ENCODE peak calls at places on chromosomes 1 and 21, in seven cellular contexts. F, G, J, I, K, X and Q are unnamed samples.

GRCh38 chr1:204503122-204503912 is 8.7 kb upstream of the PIK3C2B start:
- DNase-seq in X (no peak), G (peak), I (no peak), J (no peak), F (no peak), K (peak), Q (no peak)

GRCh38 chr1:193283026-193283425 is 96.6 kb upstream of the B3GALT2 start:
- DNase-seq in F (no peak), K (no peak), I (no peak), X (no peak), J (no peak), G (no peak), Q (peak)

GRCh38 chr1:182198006-182198605 is 136.6 kb upstream of the ZNF648 start:
- DNase-seq in I (no peak), J (no peak), F (no peak), K (no peak), G (peak), X (no peak), Q (no peak)

GRCh38 chr1:113396585-113396984 is 6.3 kb downstream of the MAGI3 start:
- DNase-seq in I (no peak), X (no peak), K (peak), F (no peak), J (no peak), G (no peak), Q (peak)

GRCh38 chr1:12063141-12064072 is at the start of gene TNFRSF8:
- DNase-seq in F (no peak), I (no peak), X (no peak), J (no peak), K (peak), G (peak), Q (no peak)

GRCh38 chr1:58768971-58769808 is 14.7 kb downstream of the JUN start:
- DNase-seq in X (no peak), I (no peak), K (peak), J (peak), G (no peak), F (peak), Q (no peak)

GRCh38 chr1:53115403-53116306 is 26.8 kb downstream of the SLC1A7 start:
- DNase-seq in G (no peak), F (no peak), J (no peak), I (no peak), X (no peak), K (peak), Q (no peak)

GRCh38 chr1:19307804-19308508 is 4.0 kb downstream of the AKR7A2 start:
- DNase-seq in F (no peak), K (no peak), X (no peak), J (no peak), I (no peak), G (no peak), Q (no peak)

GRCh38 chr1:212596798-212597197 is 11.8 kb upstream of the ATF3 start:
- DNase-seq in F (no peak), J (no peak), X (no peak), I (no peak), K (no peak), G (no peak), Q (no peak)

GRCh38 chr1:175209493-175209921 is 16.9 kb upstream of the KIAA0040 start:
- DNase-seq in I (no peak), K (no peak), J (no peak), F (no peak), X (no peak), G (no peak), Q (no peak)

GRCh38 chr1:234541281-234541975 is 62.4 kb upstream of the TARBP1 start:
- DNase-seq in K (peak), J (no peak), G (no peak), I (no peak), F (no peak), X (no peak), Q (no peak)

GRCh38 chr1:47696404-47696910 is 258.6 kb downstream of the FOXD2 start:
- DNase-seq in J (no peak), K (no peak), F (no peak), I (peak), X (no peak), G (no peak), Q (no peak)

GRCh38 chr1:227940791-227941241 is 6.9 kb downstream of the WNT9A start:
- DNase-seq in F (no peak), G (no peak), J (no peak), I (no peak), X (no peak), K (no peak), Q (no peak)

GRCh38 chr1:62194651-62195282 is at the start of gene L1TD1:
- DNase-seq in X (no peak), I (no peak), F (no peak), J (no peak), G (no peak), K (no peak), Q (no peak)

GRCh38 chr1:46527474-46528296 is 23.8 kb downstream of the KNCN start:
- DNase-seq in I (peak), F (peak), K (peak), G (peak), J (peak), X (no peak), Q (no peak)

GRCh38 chr1:204975568-204976235 is 67.3 kb upstream of the CNTN2 start:
- DNase-seq in I (peak), F (no peak), K (peak), G (peak), J (peak), X (no peak), Q (no peak)

GRCh38 chr1:112957133-112957812 is 1.3 kb upstream of the SLC16A1 start:
- DNase-seq in G (peak), J (peak), K (peak), F (no peak), I (peak), X (no peak), Q (peak)

GRCh38 chr21:42652527-42653491 is 612 bp upstream of the PDE9A start:
- DNase-seq in J (no peak), X (no peak), K (peak), G (no peak), I (no peak), F (peak), Q (no peak)

GRCh38 chr1:7576946-7577657 is 194.0 kb upstream of the VAMP3 start:
- DNase-seq in I (no peak), G (no peak), X (no peak), J (no peak), F (peak), K (peak), Q (no peak)

GRCh38 chr1:231939118-231939517 is 312.5 kb downstream of the DISC1 start:
- DNase-seq in I (no peak), J (no peak), K (no peak), F (no peak), G (no peak), X (no peak), Q (no peak)

GRCh38 chr1:232278925-232279324 is 351.0 kb downstream of the SIPA1L2 start:
- DNase-seq in I (no peak), K (no peak), G (no peak), X (no peak), J (no peak), F (no peak), Q (no peak)

GRCh38 chr1:85624361-85624760 is 43.8 kb downstream of the CCN1 start:
- DNase-seq in G (no peak), X (no peak), I (no peak), F (no peak), K (no peak), J (no peak), Q (no peak)

GRCh38 chr1:214146523-214146922 is 134.4 kb upstream of the SMYD2 start:
- DNase-seq in J (no peak), F (no peak), G (no peak), I (no peak), K (no peak), X (no peak), Q (no peak)

GRCh38 chr1:153535664-153536585 is at the start of gene S100A6:
- DNase-seq in K (peak), J (peak), I (peak), G (peak), F (peak), X (peak), Q (peak)

GRCh38 chr1:8317647-8318360 is at the start of gene SLC45A1:
- DNase-seq in G (peak), K (peak), X (peak), F (peak), J (peak), I (peak), Q (no peak)

GRCh38 chr1:89935235-89935634 is 59.7 kb upstream of the ZNF326 start:
- DNase-seq in X (no peak), J (no peak), G (no peak), I (no peak), F (no peak), K (no peak), Q (no peak)

GRCh38 chr1:192633533-192634258 is 2.3 kb upstream of the RGS13 start:
- DNase-seq in K (no peak), I (no peak), J (no peak), F (no peak), G (no peak), X (no peak), Q (no peak)

GRCh38 chr1:210330279-210330866 is 1.7 kb downstream of the HHAT start:
- DNase-seq in G (no peak), F (no peak), K (peak), X (no peak), I (no peak), J (no peak), Q (no peak)

GRCh38 chr1:39957299-39958020 is 2.5 kb downstream of the MFSD2A start:
- DNase-seq in F (no peak), K (peak), G (no peak), I (no peak), X (no peak), J (no peak), Q (no peak)

GRCh38 chr21:39911286-39911685 is 44.0 kb downstream of the PCP4 start:
- DNase-seq in I (no peak), J (no peak), F (no peak), X (no peak), K (no peak), G (no peak), Q (no peak)

GRCh38 chr21:31264574-31264973 is 79.5 kb downstream of the TIAM1 start:
- DNase-seq in I (no peak), F (no peak), G (no peak), J (no peak), K (no peak), X (no peak), Q (no peak)

GRCh38 chr1:245166471-245166885 is 11.7 kb downstream of the KIF26B start:
- DNase-seq in G (no peak), X (no peak), K (peak), F (no peak), I (no peak), J (no peak), Q (no peak)

GRCh38 chr1:47796626-47797025 is 200.6 kb downstream of the TRABD2B start:
- DNase-seq in I (no peak), F (no peak), X (no peak), J (no peak), G (no peak), K (no peak), Q (no peak)

GRCh38 chr1:221174598-221174997 is 295.4 kb downstream of the HLX start:
- DNase-seq in K (peak), J (no peak), F (peak), I (no peak), X (no peak), G (no peak), Q (no peak)

GRCh38 chr1:41023279-41023990 is 1.9 kb upstream of the SLFNL1 start:
- DNase-seq in G (no peak), J (no peak), I (no peak), K (peak), X (no peak), F (no peak), Q (no peak)

GRCh38 chr1:95730986-95731385 is 497.0 kb downstream of the RWDD3 start:
- DNase-seq in G (no peak), K (no peak), F (no peak), X (no peak), I (no peak), J (no peak), Q (no peak)
- TF ChIP-seq CTCF in G (no peak), K (no peak), F (no peak), X (no peak), I (no peak), J (no peak), Q (no peak)

DNA sequence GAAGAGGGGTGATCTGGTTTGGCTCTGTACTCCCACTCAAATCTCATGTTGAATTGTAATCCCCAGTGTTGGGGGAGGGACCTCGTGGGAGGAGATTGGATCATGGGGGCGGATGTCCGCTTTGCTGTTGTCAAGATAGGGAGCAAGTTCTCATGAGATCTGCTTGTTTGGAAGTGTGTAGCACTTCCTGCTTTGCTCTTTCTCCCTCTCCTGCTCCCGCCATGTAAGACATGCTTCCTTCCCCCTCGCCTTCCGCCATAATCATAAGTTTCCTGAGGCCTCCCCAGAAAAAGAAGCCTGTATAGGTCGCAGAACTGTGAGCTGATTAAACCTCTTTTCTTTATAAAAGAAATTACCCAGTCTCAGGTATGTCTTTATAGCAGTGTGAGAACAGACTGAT is 27.9 kb downstream of the MYOM3 start:
- DNase-seq in I (no peak), X (no peak), K (peak), J (no peak), G (no peak), F (no peak), Q (no peak)
- TF ChIP-seq CTCF in I (no peak), X (no peak), K (no peak), J (no peak), G (no peak), F (no peak), Q (no peak)

GRCh38 chr1:180917306-180918065 is 4.8 kb downstream of the KIAA1614 start:
- DNase-seq in F (no peak), J (no peak), K (peak), X (peak), G (no peak), I (no peak), Q (no peak)
- TF ChIP-seq CTCF in F (no peak), J (no peak), K (no peak), X (no peak), G (no peak), I (no peak), Q (no peak)

GRCh38 chr1:147840909-147841308 is 61.7 kb upstream of the GJA8 start:
- DNase-seq in J (no peak), F (no peak), I (no peak), X (no peak), K (no peak), G (peak), Q (no peak)
- TF ChIP-seq CTCF in J (no peak), F (no peak), I (no peak), X (no peak), K (peak), G (no peak), Q (peak)

DNA sequence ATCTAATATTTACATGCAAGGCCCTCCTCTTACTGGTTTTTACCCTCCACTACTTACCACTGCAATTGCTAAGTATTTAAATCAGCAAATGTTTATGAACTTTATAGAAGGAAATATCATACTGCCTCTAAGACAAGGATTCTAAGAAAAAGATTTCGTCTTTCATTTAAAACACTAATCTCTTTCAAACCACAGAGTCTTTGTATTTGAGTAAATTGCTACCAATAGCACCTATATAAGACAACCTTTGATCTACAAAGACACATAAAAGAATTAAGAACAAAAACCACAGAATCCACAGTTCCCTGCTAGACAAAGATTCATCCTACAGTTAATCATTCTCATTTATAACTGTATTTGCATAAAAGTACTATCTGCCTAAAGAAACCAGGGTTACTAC is 37.6 kb downstream of the RNF115 start:
- DNase-seq in X (no peak), K (no peak), J (no peak), G (no peak), I (no peak), F (no peak), Q (no peak)
- TF ChIP-seq CTCF in X (no peak), K (no peak), J (no peak), G (no peak), I (no peak), F (no peak), Q (no peak)

GRCh38 chr1:202002447-202002846 is 7.9 kb upstream of the ELF3 start:
- DNase-seq in F (no peak), J (no peak), G (no peak), K (no peak), X (no peak), I (no peak), Q (no peak)
- TF ChIP-seq CTCF in F (no peak), J (no peak), G (no peak), K (no peak), X (no peak), I (no peak), Q (no peak)